ENCODE peak calls at places on chromosomes 5 and 9, in seven cellular contexts. One of them, this sample, is unnamed.

GRCh38 chr5:161150589-161150988 is 298.6 kb upstream of the ATP10B start:
- DNase-seq in SK-N-SH: no peak
- DNase-seq in HCT116: no peak
- DNase-seq in HepG2: no peak
- DNase-seq in GM12878: no peak
- DNase-seq in H1: no peak
- DNase-seq in K562: no peak
- DNase-seq in this sample: no peak

GRCh38 chr9:76818271-76818670 is 54.0 kb downstream of the PCA3 start:
- DNase-seq in HepG2: peak
- DNase-seq in SK-N-SH: no peak
- DNase-seq in H1: no peak
- DNase-seq in K562: no peak
- DNase-seq in GM12878: no peak
- DNase-seq in HCT116: peak
- DNase-seq in this sample: no peak

GRCh38 chr5:177595026-177595585 is 3.1 kb downstream of the TMED9 start:
- DNase-seq in SK-N-SH: no peak
- DNase-seq in HepG2: no peak
- DNase-seq in GM12878: no peak
- DNase-seq in HCT116: no peak
- DNase-seq in K562: no peak
- DNase-seq in H1: no peak
- DNase-seq in this sample: no peak

GRCh38 chr9:133981958-133982681 is 10.0 kb downstream of the VAV2 start:
- DNase-seq in SK-N-SH: peak
- DNase-seq in K562: no peak
- DNase-seq in HepG2: no peak
- DNase-seq in HCT116: no peak
- DNase-seq in GM12878: no peak
- DNase-seq in H1: no peak
- DNase-seq in this sample: no peak

GRCh38 chr5:113147537-113147936 is 170.9 kb downstream of the DCP2 start:
- DNase-seq in H1: no peak
- DNase-seq in GM12878: no peak
- DNase-seq in K562: no peak
- DNase-seq in HCT116: no peak
- DNase-seq in HepG2: no peak
- DNase-seq in SK-N-SH: no peak
- DNase-seq in this sample: no peak

GRCh38 chr9:95468791-95469190 is 48.0 kb downstream of the PTCH1 start:
- DNase-seq in HepG2: no peak
- DNase-seq in HCT116: no peak
- DNase-seq in GM12878: no peak
- DNase-seq in H1: no peak
- DNase-seq in SK-N-SH: no peak
- DNase-seq in K562: no peak
- DNase-seq in this sample: no peak

GRCh38 chr5:112706446-112707016 is 31.2 kb upstream of the APC start:
- DNase-seq in H1: no peak
- DNase-seq in HCT116: no peak
- DNase-seq in K562: no peak
- DNase-seq in GM12878: no peak
- DNase-seq in HepG2: no peak
- DNase-seq in SK-N-SH: no peak
- DNase-seq in this sample: no peak

GRCh38 chr5:179610903-179611265 is 12.6 kb downstream of the HNRNPH1 start:
- DNase-seq in GM12878: no peak
- DNase-seq in H1: no peak
- DNase-seq in SK-N-SH: no peak
- DNase-seq in HepG2: no peak
- DNase-seq in K562: no peak
- DNase-seq in HCT116: no peak
- DNase-seq in this sample: no peak

GRCh38 chr9:129182625-129183494 is 4.8 kb upstream of the IER5L start:
- DNase-seq in HCT116: no peak
- DNase-seq in SK-N-SH: peak
- DNase-seq in HepG2: peak
- DNase-seq in GM12878: no peak
- DNase-seq in H1: peak
- DNase-seq in K562: peak
- DNase-seq in this sample: no peak

GRCh38 chr5:98989723-98990122 is 60.9 kb upstream of the CHD1 start:
- DNase-seq in K562: no peak
- DNase-seq in GM12878: no peak
- DNase-seq in H1: no peak
- DNase-seq in SK-N-SH: no peak
- DNase-seq in HCT116: no peak
- DNase-seq in HepG2: no peak
- DNase-seq in this sample: no peak

GRCh38 chr5:35859101-35859661 is 2.5 kb downstream of the IL7R start:
- DNase-seq in HepG2: no peak
- DNase-seq in SK-N-SH: no peak
- DNase-seq in K562: no peak
- DNase-seq in HCT116: no peak
- DNase-seq in H1: no peak
- DNase-seq in GM12878: no peak
- DNase-seq in this sample: no peak

GRCh38 chr5:132098151-132098594 is 24.6 kb downstream of the CSF2 start:
- DNase-seq in HCT116: no peak
- DNase-seq in H1: no peak
- DNase-seq in K562: peak
- DNase-seq in SK-N-SH: no peak
- DNase-seq in GM12878: peak
- DNase-seq in HepG2: no peak
- DNase-seq in this sample: no peak

GRCh38 chr5:127564002-127564769 is 46.7 kb downstream of the PRRC1 start:
- DNase-seq in H1: no peak
- DNase-seq in K562: peak
- DNase-seq in SK-N-SH: peak
- DNase-seq in GM12878: no peak
- DNase-seq in HepG2: peak
- DNase-seq in HCT116: peak
- DNase-seq in this sample: peak

GRCh38 chr5:88268414-88269184 is at the start of gene TMEM161B:
- DNase-seq in SK-N-SH: peak
- DNase-seq in HCT116: peak
- DNase-seq in GM12878: peak
- DNase-seq in K562: peak
- DNase-seq in H1: peak
- DNase-seq in HepG2: peak
- DNase-seq in this sample: peak

GRCh38 chr9:134355561-134356278 is 29.5 kb downstream of the RXRA start:
- DNase-seq in HepG2: no peak
- DNase-seq in GM12878: no peak
- DNase-seq in SK-N-SH: no peak
- DNase-seq in HCT116: no peak
- DNase-seq in H1: no peak
- DNase-seq in K562: peak
- DNase-seq in this sample: peak

GRCh38 chr9:93864029-93864428 is 91.1 kb downstream of the BARX1 start:
- DNase-seq in GM12878: no peak
- DNase-seq in K562: no peak
- DNase-seq in HCT116: no peak
- DNase-seq in H1: no peak
- DNase-seq in SK-N-SH: no peak
- DNase-seq in HepG2: no peak
- DNase-seq in this sample: no peak

GRCh38 chr5:174188300-174188699 is 142.8 kb downstream of the NSG2 start:
- DNase-seq in GM12878: no peak
- DNase-seq in SK-N-SH: no peak
- DNase-seq in K562: no peak
- DNase-seq in H1: no peak
- DNase-seq in HepG2: no peak
- DNase-seq in HCT116: peak
- DNase-seq in this sample: no peak

GRCh38 chr5:148151872-148152271 is 16.5 kb upstream of the SPINK14 start:
- DNase-seq in H1: no peak
- DNase-seq in GM12878: no peak
- DNase-seq in SK-N-SH: no peak
- DNase-seq in HepG2: no peak
- DNase-seq in K562: no peak
- DNase-seq in HCT116: no peak
- DNase-seq in this sample: no peak

GRCh38 chr9:34072868-34073590 is 24.3 kb upstream of the UBAP2 start:
- DNase-seq in GM12878: no peak
- DNase-seq in SK-N-SH: no peak
- DNase-seq in HCT116: no peak
- DNase-seq in HepG2: peak
- DNase-seq in K562: no peak
- DNase-seq in H1: peak
- DNase-seq in this sample: peak

GRCh38 chr9:76109953-76110352 is 219.5 kb downstream of the PCSK5 start:
- DNase-seq in HepG2: no peak
- DNase-seq in HCT116: no peak
- DNase-seq in GM12878: no peak
- DNase-seq in SK-N-SH: no peak
- DNase-seq in H1: no peak
- DNase-seq in K562: no peak
- DNase-seq in this sample: no peak

GRCh38 chr9:113844466-113844865 is 31.6 kb upstream of the ZNF618 start:
- DNase-seq in K562: no peak
- DNase-seq in HCT116: no peak
- DNase-seq in SK-N-SH: no peak
- DNase-seq in H1: no peak
- DNase-seq in GM12878: no peak
- DNase-seq in HepG2: no peak
- DNase-seq in this sample: no peak

GRCh38 chr5:15643731-15644130 is 143.8 kb downstream of the FBXL7 start:
- DNase-seq in SK-N-SH: no peak
- DNase-seq in H1: no peak
- DNase-seq in K562: no peak
- DNase-seq in HepG2: no peak
- DNase-seq in HCT116: no peak
- DNase-seq in GM12878: no peak
- DNase-seq in this sample: no peak
- TF ChIP-seq JUND in SK-N-SH: no peak
- TF ChIP-seq JUND in H1: no peak
- TF ChIP-seq JUND in K562: no peak
- TF ChIP-seq JUND in HepG2: no peak
- TF ChIP-seq JUND in HCT116: no peak
- TF ChIP-seq JUND in GM12878: no peak
- TF ChIP-seq JUND in this sample: no peak

GRCh38 chr9:37926737-37927590 is 23.0 kb upstream of the SLC25A51 start:
- DNase-seq in GM12878: no peak
- DNase-seq in K562: no peak
- DNase-seq in SK-N-SH: no peak
- DNase-seq in H1: no peak
- DNase-seq in HCT116: no peak
- DNase-seq in HepG2: no peak
- DNase-seq in this sample: no peak

GRCh38 chr9:37931586-37931985 is 27.7 kb upstream of the SLC25A51 start:
- DNase-seq in HCT116: no peak
- DNase-seq in HepG2: no peak
- DNase-seq in SK-N-SH: no peak
- DNase-seq in K562: no peak
- DNase-seq in GM12878: no peak
- DNase-seq in H1: no peak
- DNase-seq in this sample: no peak

GRCh38 chr9:37927611-37928551 is 24.0 kb upstream of the SLC25A51 start:
- DNase-seq in HCT116: no peak
- DNase-seq in H1: no peak
- DNase-seq in GM12878: no peak
- DNase-seq in HepG2: no peak
- DNase-seq in K562: no peak
- DNase-seq in SK-N-SH: no peak
- DNase-seq in this sample: no peak

GRCh38 chr9:37928552-37929430 is 24.9 kb upstream of the SLC25A51 start:
- DNase-seq in K562: no peak
- DNase-seq in SK-N-SH: no peak
- DNase-seq in GM12878: no peak
- DNase-seq in H1: no peak
- DNase-seq in HepG2: no peak
- DNase-seq in HCT116: no peak
- DNase-seq in this sample: no peak

GRCh38 chr9:37929441-37929895 is 25.5 kb upstream of the SLC25A51 start:
- DNase-seq in GM12878: no peak
- DNase-seq in H1: no peak
- DNase-seq in K562: no peak
- DNase-seq in HepG2: no peak
- DNase-seq in HCT116: peak
- DNase-seq in SK-N-SH: no peak
- DNase-seq in this sample: no peak
- TF ChIP-seq JUND in GM12878: no peak
- TF ChIP-seq JUND in H1: no peak
- TF ChIP-seq JUND in K562: no peak
- TF ChIP-seq JUND in HepG2: no peak
- TF ChIP-seq JUND in HCT116: peak
- TF ChIP-seq JUND in SK-N-SH: peak
- TF ChIP-seq JUND in this sample: no peak

DNA sequence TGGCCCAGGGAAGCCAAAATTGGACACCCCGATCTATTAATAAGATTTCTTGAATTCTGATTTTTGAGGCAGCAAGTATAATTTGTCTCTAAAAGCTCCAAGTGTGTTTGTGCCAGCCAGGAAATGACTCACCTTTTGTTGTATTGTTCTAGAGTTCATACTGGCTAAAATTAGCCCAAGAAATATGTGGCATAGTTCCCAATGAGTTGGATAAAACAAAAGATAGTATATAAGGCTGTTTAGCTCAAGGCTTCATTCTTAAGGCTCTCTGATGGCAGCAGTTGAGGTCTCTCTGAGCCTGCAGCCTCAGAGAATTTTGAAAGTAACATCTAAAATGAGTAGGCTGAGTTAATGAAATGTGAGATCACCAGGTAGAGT is 21.6 kb downstream of the HMGXB3 start:
- DNase-seq in SK-N-SH: no peak
- DNase-seq in K562: no peak
- DNase-seq in H1: no peak
- DNase-seq in GM12878: no peak
- DNase-seq in HCT116: peak
- DNase-seq in HepG2: no peak
- DNase-seq in this sample: no peak
- TF ChIP-seq JUND in SK-N-SH: peak
- TF ChIP-seq JUND in K562: no peak
- TF ChIP-seq JUND in H1: no peak
- TF ChIP-seq JUND in GM12878: no peak
- TF ChIP-seq JUND in HCT116: peak
- TF ChIP-seq JUND in HepG2: no peak
- TF ChIP-seq JUND in this sample: no peak

GRCh38 chr5:171310816-171311697 is 2.0 kb downstream of the TLX3 start:
- DNase-seq in HepG2: no peak
- DNase-seq in HCT116: no peak
- DNase-seq in H1: peak
- DNase-seq in SK-N-SH: no peak
- DNase-seq in K562: no peak
- DNase-seq in GM12878: no peak
- DNase-seq in this sample: no peak

GRCh38 chr5:171308453-171309275 is at the start of gene TLX3:
- DNase-seq in HCT116: peak
- DNase-seq in K562: no peak
- DNase-seq in SK-N-SH: peak
- DNase-seq in HepG2: no peak
- DNase-seq in GM12878: no peak
- DNase-seq in H1: peak
- DNase-seq in this sample: no peak

GRCh38 chr5:171309276-171309525 is 153 bp downstream of the TLX3 start:
- DNase-seq in HCT116: no peak
- DNase-seq in SK-N-SH: no peak
- DNase-seq in K562: no peak
- DNase-seq in GM12878: no peak
- DNase-seq in H1: peak
- DNase-seq in HepG2: no peak
- DNase-seq in this sample: no peak

GRCh38 chr5:171310334-171310815 is 1.3 kb downstream of the TLX3 start:
- DNase-seq in SK-N-SH: no peak
- DNase-seq in GM12878: no peak
- DNase-seq in K562: no peak
- DNase-seq in H1: peak
- DNase-seq in HCT116: no peak
- DNase-seq in HepG2: no peak
- DNase-seq in this sample: no peak

GRCh38 chr5:171309526-171310333 is 682 bp downstream of the TLX3 start:
- DNase-seq in HCT116: peak
- DNase-seq in H1: peak
- DNase-seq in HepG2: no peak
- DNase-seq in SK-N-SH: peak
- DNase-seq in K562: no peak
- DNase-seq in GM12878: no peak
- DNase-seq in this sample: no peak
- TF ChIP-seq JUND in HCT116: no peak
- TF ChIP-seq JUND in H1: no peak
- TF ChIP-seq JUND in HepG2: no peak
- TF ChIP-seq JUND in SK-N-SH: no peak
- TF ChIP-seq JUND in K562: no peak
- TF ChIP-seq JUND in GM12878: no peak
- TF ChIP-seq JUND in this sample: no peak

This sample was measured in T47D.